ENCODE peak calls at places on chromosome 11, in ten cellular contexts. One of them, this sample, is unnamed.

GRCh38 chr11:111944651-111945051 is 7.5 kb downstream of the DIXDC1 start:
- DNase-seq in AG09309: peak; percentile 78
- DNase-seq in astrocyte of the spinal cord: peak; percentile 96
- DNase-seq in neural progenitor cell: no peak
- DNase-seq in WERI-Rb-1: no peak
- DNase-seq in H9: no peak
- DNase-seq in MCF 10A: peak; percentile 76
- DNase-seq in choroid plexus epithelial cell: peak; percentile 89
- DNase-seq in heart right ventricle: no peak
- DNase-seq in brain microvascular endothelial cell: peak; percentile 89
- DNase-seq in this sample: no peak

GRCh38 chr11:121119444-121119843 is 18.4 kb downstream of the TECTA start:
- DNase-seq in AG09309: no peak
- DNase-seq in neural progenitor cell: no peak
- DNase-seq in brain microvascular endothelial cell: no peak
- DNase-seq in choroid plexus epithelial cell: peak; percentile 6
- DNase-seq in H9: no peak
- DNase-seq in astrocyte of the spinal cord: no peak
- DNase-seq in heart right ventricle: no peak
- DNase-seq in MCF 10A: no peak
- DNase-seq in WERI-Rb-1: peak; percentile 19
- DNase-seq in this sample: no peak

GRCh38 chr11:20367313-20367948 is 3.9 kb downstream of the HTATIP2 start:
- DNase-seq in MCF 10A: peak; percentile 91
- DNase-seq in astrocyte of the spinal cord: peak; percentile 93
- DNase-seq in brain microvascular endothelial cell: peak; percentile 93
- DNase-seq in WERI-Rb-1: no peak
- DNase-seq in AG09309: peak; percentile 62
- DNase-seq in choroid plexus epithelial cell: peak; percentile 89
- DNase-seq in neural progenitor cell: no peak
- DNase-seq in H9: no peak
- DNase-seq in heart right ventricle: no peak
- DNase-seq in this sample: no peak

GRCh38 chr11:81870815-81871214 is 862.8 kb downstream of the FAM181B start:
- DNase-seq in neural progenitor cell: no peak
- DNase-seq in WERI-Rb-1: no peak
- DNase-seq in heart right ventricle: no peak
- DNase-seq in MCF 10A: no peak
- DNase-seq in H9: no peak
- DNase-seq in AG09309: no peak
- DNase-seq in astrocyte of the spinal cord: no peak
- DNase-seq in brain microvascular endothelial cell: no peak
- DNase-seq in choroid plexus epithelial cell: no peak
- DNase-seq in this sample: no peak

GRCh38 chr11:10622957-10623787 is 54.7 kb upstream of the LYVE1 start:
- DNase-seq in MCF 10A: no peak
- DNase-seq in astrocyte of the spinal cord: no peak
- DNase-seq in H9: no peak
- DNase-seq in heart right ventricle: no peak
- DNase-seq in neural progenitor cell: no peak
- DNase-seq in brain microvascular endothelial cell: no peak
- DNase-seq in AG09309: no peak
- DNase-seq in WERI-Rb-1: no peak
- DNase-seq in choroid plexus epithelial cell: no peak
- DNase-seq in this sample: no peak

GRCh38 chr11:67352546-67353316 is 615 bp downstream of the POLD4 start:
- DNase-seq in WERI-Rb-1: no peak
- DNase-seq in MCF 10A: no peak
- DNase-seq in AG09309: no peak
- DNase-seq in brain microvascular endothelial cell: no peak
- DNase-seq in H9: peak; percentile 51
- DNase-seq in choroid plexus epithelial cell: no peak
- DNase-seq in heart right ventricle: peak; percentile 40
- DNase-seq in neural progenitor cell: no peak
- DNase-seq in astrocyte of the spinal cord: no peak
- DNase-seq in this sample: peak; percentile 45

GRCh38 chr11:72899238-72899637 is 85.0 kb downstream of the ATG16L2 start:
- DNase-seq in MCF 10A: no peak
- DNase-seq in brain microvascular endothelial cell: no peak
- DNase-seq in choroid plexus epithelial cell: no peak
- DNase-seq in heart right ventricle: no peak
- DNase-seq in astrocyte of the spinal cord: no peak
- DNase-seq in neural progenitor cell: no peak
- DNase-seq in AG09309: no peak
- DNase-seq in H9: no peak
- DNase-seq in WERI-Rb-1: no peak
- DNase-seq in this sample: no peak

GRCh38 chr11:134780486-134781155 is 368.6 kb upstream of the B3GAT1 start:
- DNase-seq in brain microvascular endothelial cell: peak; percentile 62
- DNase-seq in WERI-Rb-1: no peak
- DNase-seq in heart right ventricle: no peak
- DNase-seq in AG09309: no peak
- DNase-seq in MCF 10A: no peak
- DNase-seq in astrocyte of the spinal cord: no peak
- DNase-seq in neural progenitor cell: no peak
- DNase-seq in H9: no peak
- DNase-seq in choroid plexus epithelial cell: peak; percentile 20
- DNase-seq in this sample: no peak

GRCh38 chr11:101438126-101438525 is 145.7 kb downstream of the TRPC6 start:
- DNase-seq in heart right ventricle: no peak
- DNase-seq in choroid plexus epithelial cell: no peak
- DNase-seq in brain microvascular endothelial cell: no peak
- DNase-seq in MCF 10A: no peak
- DNase-seq in astrocyte of the spinal cord: no peak
- DNase-seq in WERI-Rb-1: no peak
- DNase-seq in neural progenitor cell: no peak
- DNase-seq in H9: no peak
- DNase-seq in AG09309: no peak
- DNase-seq in this sample: no peak

GRCh38 chr11:101435406-101435805 is 148.4 kb downstream of the TRPC6 start:
- DNase-seq in choroid plexus epithelial cell: no peak
- DNase-seq in AG09309: no peak
- DNase-seq in H9: no peak
- DNase-seq in astrocyte of the spinal cord: no peak
- DNase-seq in WERI-Rb-1: no peak
- DNase-seq in brain microvascular endothelial cell: no peak
- DNase-seq in MCF 10A: no peak
- DNase-seq in neural progenitor cell: peak; percentile 18
- DNase-seq in heart right ventricle: no peak
- DNase-seq in this sample: no peak

GRCh38 chr11:101434241-101434640 is 149.6 kb downstream of the TRPC6 start:
- DNase-seq in neural progenitor cell: no peak
- DNase-seq in AG09309: no peak
- DNase-seq in H9: no peak
- DNase-seq in choroid plexus epithelial cell: no peak
- DNase-seq in MCF 10A: peak; percentile 34
- DNase-seq in astrocyte of the spinal cord: no peak
- DNase-seq in heart right ventricle: no peak
- DNase-seq in brain microvascular endothelial cell: no peak
- DNase-seq in WERI-Rb-1: no peak
- DNase-seq in this sample: no peak

GRCh38 chr11:101439488-101439887 is 144.3 kb downstream of the TRPC6 start:
- DNase-seq in WERI-Rb-1: no peak
- DNase-seq in MCF 10A: no peak
- DNase-seq in heart right ventricle: no peak
- DNase-seq in neural progenitor cell: no peak
- DNase-seq in choroid plexus epithelial cell: no peak
- DNase-seq in astrocyte of the spinal cord: no peak
- DNase-seq in brain microvascular endothelial cell: no peak
- DNase-seq in AG09309: no peak
- DNase-seq in H9: no peak
- DNase-seq in this sample: no peak

GRCh38 chr11:101436511-101437142 is 147.2 kb downstream of the TRPC6 start:
- DNase-seq in choroid plexus epithelial cell: peak; percentile 62
- DNase-seq in MCF 10A: peak; percentile 68
- DNase-seq in heart right ventricle: no peak
- DNase-seq in astrocyte of the spinal cord: peak; percentile 47
- DNase-seq in neural progenitor cell: peak; percentile 76
- DNase-seq in WERI-Rb-1: peak; percentile 61
- DNase-seq in H9: peak; percentile 67
- DNase-seq in brain microvascular endothelial cell: peak; percentile 45
- DNase-seq in AG09309: no peak
- DNase-seq in this sample: peak; percentile 29
- TF ChIP-seq CTCF in choroid plexus epithelial cell: peak; percentile 75
- TF ChIP-seq CTCF in MCF 10A: peak; percentile 77
- TF ChIP-seq CTCF in heart right ventricle: peak; percentile 33
- TF ChIP-seq CTCF in astrocyte of the spinal cord: peak; percentile 81
- TF ChIP-seq CTCF in neural progenitor cell: peak; percentile 81
- TF ChIP-seq CTCF in WERI-Rb-1: peak; percentile 88
- TF ChIP-seq CTCF in H9: peak; percentile 84
- TF ChIP-seq CTCF in brain microvascular endothelial cell: peak; percentile 88
- TF ChIP-seq CTCF in AG09309: peak; percentile 80
- TF ChIP-seq CTCF in this sample: peak; percentile 50

DNA sequence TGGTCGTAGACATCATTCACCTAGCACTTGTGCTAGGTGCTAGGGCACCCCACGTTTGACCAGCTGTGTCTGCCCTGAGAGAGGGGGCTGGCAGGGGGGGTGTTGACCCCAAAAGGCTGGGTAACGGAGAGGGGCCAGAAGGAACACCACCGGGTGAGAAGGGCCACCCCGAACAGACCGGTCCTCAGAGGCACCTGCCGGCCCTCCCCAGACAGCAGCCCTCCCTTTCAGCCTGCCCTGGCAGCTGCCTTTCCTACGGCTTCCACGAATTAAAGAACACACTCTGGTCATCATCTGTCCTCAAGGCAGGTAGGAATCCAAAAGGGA is 977 bp upstream of the KCNJ5 start:
- DNase-seq in brain microvascular endothelial cell: no peak
- DNase-seq in WERI-Rb-1: no peak
- DNase-seq in neural progenitor cell: no peak
- DNase-seq in heart right ventricle: no peak
- DNase-seq in AG09309: no peak
- DNase-seq in MCF 10A: no peak
- DNase-seq in choroid plexus epithelial cell: no peak
- DNase-seq in astrocyte of the spinal cord: no peak
- DNase-seq in H9: no peak
- DNase-seq in this sample: no peak
- TF ChIP-seq CTCF in brain microvascular endothelial cell: no peak
- TF ChIP-seq CTCF in WERI-Rb-1: no peak
- TF ChIP-seq CTCF in neural progenitor cell: peak; percentile 4
- TF ChIP-seq CTCF in heart right ventricle: no peak
- TF ChIP-seq CTCF in AG09309: no peak
- TF ChIP-seq CTCF in MCF 10A: no peak
- TF ChIP-seq CTCF in choroid plexus epithelial cell: no peak
- TF ChIP-seq CTCF in astrocyte of the spinal cord: no peak
- TF ChIP-seq CTCF in H9: no peak
- TF ChIP-seq CTCF in this sample: no peak

DNA sequence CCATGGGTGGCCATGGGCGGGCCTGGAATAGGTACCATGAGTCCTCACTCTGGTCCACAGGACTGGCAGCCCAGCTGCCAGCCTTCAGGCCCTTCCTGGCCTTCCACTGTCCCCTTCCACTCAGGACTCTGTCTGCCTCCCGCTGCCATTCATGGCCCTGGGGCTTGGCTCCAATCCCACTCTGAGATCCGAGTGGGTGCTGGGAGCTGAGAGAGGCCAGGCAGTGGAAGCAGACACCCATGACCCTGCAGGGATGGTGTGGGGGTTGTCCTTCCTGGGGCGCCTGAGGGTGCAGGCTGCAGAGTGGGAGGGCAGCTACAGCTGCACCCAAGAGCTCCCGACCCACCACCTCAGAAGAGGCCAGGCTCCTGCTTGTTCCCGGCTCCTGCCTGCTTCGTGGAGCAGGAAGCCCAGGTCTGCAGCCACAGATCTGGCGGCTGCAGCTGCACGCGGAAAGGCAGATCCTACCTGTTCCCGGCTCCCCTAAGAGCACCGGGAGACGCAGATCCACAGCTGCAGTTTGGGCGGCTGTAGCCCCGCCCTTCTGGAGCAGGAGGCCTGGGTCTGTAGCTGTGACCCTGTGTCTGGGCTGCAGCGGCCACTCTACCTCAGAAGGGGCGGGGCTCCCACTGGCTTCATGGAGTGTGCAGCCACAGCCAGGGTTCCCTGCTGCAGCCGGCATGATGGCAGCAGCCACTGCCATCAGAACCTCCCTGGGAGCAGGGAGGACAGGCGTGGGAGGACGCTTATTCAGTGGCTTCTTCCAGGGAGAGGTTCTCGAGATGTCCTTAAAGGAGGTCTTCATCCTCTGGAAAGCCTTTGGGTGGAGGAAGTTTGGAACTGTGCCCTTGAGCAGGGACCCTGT is 27.5 kb downstream of the IGHMBP2 start:
- DNase-seq in choroid plexus epithelial cell: no peak
- DNase-seq in astrocyte of the spinal cord: no peak
- DNase-seq in WERI-Rb-1: no peak
- DNase-seq in H9: no peak
- DNase-seq in AG09309: no peak
- DNase-seq in brain microvascular endothelial cell: no peak
- DNase-seq in neural progenitor cell: no peak
- DNase-seq in heart right ventricle: no peak
- DNase-seq in MCF 10A: no peak
- DNase-seq in this sample: no peak
- TF ChIP-seq CTCF in choroid plexus epithelial cell: no peak
- TF ChIP-seq CTCF in astrocyte of the spinal cord: no peak
- TF ChIP-seq CTCF in WERI-Rb-1: no peak
- TF ChIP-seq CTCF in H9: no peak
- TF ChIP-seq CTCF in AG09309: no peak
- TF ChIP-seq CTCF in brain microvascular endothelial cell: no peak
- TF ChIP-seq CTCF in neural progenitor cell: no peak
- TF ChIP-seq CTCF in heart right ventricle: no peak
- TF ChIP-seq CTCF in MCF 10A: no peak
- TF ChIP-seq CTCF in this sample: no peak

GRCh38 chr11:105447936-105448702 is 161.8 kb upstream of the GRIA4 start:
- DNase-seq in WERI-Rb-1: no peak
- DNase-seq in brain microvascular endothelial cell: no peak
- DNase-seq in heart right ventricle: no peak
- DNase-seq in neural progenitor cell: no peak
- DNase-seq in MCF 10A: no peak
- DNase-seq in H9: no peak
- DNase-seq in astrocyte of the spinal cord: no peak
- DNase-seq in choroid plexus epithelial cell: no peak
- DNase-seq in AG09309: no peak
- DNase-seq in this sample: no peak

GRCh38 chr11:105443623-105444022 is 166.2 kb upstream of the GRIA4 start:
- DNase-seq in choroid plexus epithelial cell: no peak
- DNase-seq in AG09309: no peak
- DNase-seq in WERI-Rb-1: no peak
- DNase-seq in neural progenitor cell: no peak
- DNase-seq in heart right ventricle: no peak
- DNase-seq in H9: no peak
- DNase-seq in MCF 10A: no peak
- DNase-seq in astrocyte of the spinal cord: no peak
- DNase-seq in brain microvascular endothelial cell: no peak
- DNase-seq in this sample: no peak

GRCh38 chr11:105448703-105449079 is 161.2 kb upstream of the GRIA4 start:
- DNase-seq in WERI-Rb-1: no peak
- DNase-seq in choroid plexus epithelial cell: no peak
- DNase-seq in AG09309: no peak
- DNase-seq in neural progenitor cell: no peak
- DNase-seq in MCF 10A: no peak
- DNase-seq in H9: no peak
- DNase-seq in heart right ventricle: no peak
- DNase-seq in brain microvascular endothelial cell: no peak
- DNase-seq in astrocyte of the spinal cord: no peak
- DNase-seq in this sample: no peak

DNA sequence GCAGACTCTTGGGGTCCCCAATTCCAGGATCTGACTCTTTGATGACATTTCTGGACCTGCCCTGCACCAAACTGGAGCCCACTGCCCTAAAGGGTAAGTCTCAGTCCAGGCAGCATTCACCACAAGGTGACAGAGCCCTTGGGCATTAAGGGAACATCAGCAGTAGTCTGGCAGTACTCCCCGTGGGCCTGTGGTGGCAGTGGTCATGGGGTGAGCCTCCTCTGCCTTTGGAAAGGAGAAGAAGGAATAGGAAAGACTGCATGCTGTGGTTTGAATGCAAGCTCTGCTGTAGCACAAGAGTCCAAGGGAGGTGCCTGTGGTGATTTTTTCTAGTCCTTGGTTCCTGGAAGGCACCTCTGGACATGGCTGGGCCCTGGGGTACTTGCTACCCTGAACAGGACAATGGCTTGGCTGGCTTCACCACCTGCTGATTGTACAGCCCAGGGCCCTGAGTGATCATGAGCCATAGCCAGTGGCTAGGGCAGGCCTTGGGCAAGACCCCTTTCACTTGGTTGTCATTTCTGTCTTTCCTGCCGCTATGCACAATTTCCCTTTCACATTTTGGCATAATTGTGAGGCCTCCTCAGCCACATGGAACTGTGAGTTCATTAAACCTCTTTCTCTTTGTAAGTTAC is 160.7 kb upstream of the GRIA4 start:
- DNase-seq in neural progenitor cell: no peak
- DNase-seq in MCF 10A: no peak
- DNase-seq in choroid plexus epithelial cell: no peak
- DNase-seq in heart right ventricle: no peak
- DNase-seq in WERI-Rb-1: no peak
- DNase-seq in brain microvascular endothelial cell: no peak
- DNase-seq in H9: no peak
- DNase-seq in astrocyte of the spinal cord: no peak
- DNase-seq in AG09309: no peak
- DNase-seq in this sample: no peak
- TF ChIP-seq CTCF in neural progenitor cell: no peak
- TF ChIP-seq CTCF in MCF 10A: no peak
- TF ChIP-seq CTCF in choroid plexus epithelial cell: no peak
- TF ChIP-seq CTCF in heart right ventricle: no peak
- TF ChIP-seq CTCF in WERI-Rb-1: no peak
- TF ChIP-seq CTCF in brain microvascular endothelial cell: no peak
- TF ChIP-seq CTCF in H9: no peak
- TF ChIP-seq CTCF in astrocyte of the spinal cord: no peak
- TF ChIP-seq CTCF in AG09309: no peak
- TF ChIP-seq CTCF in this sample: no peak